ENCODE peak calls at places on chromosome 1, in nine cellular contexts. P is stomach; A is NCI-H1930; T is occipital lobe; K is KG1; Z is astrocyte of the spinal cord; V is naive thymus-derived CD8-positive, alpha-beta T cell; R is activated CD4-positive, alpha-beta T cell treated with anti-CD3 and anti-CD28 coated beads, Interleukin-2, amount 50 U/mL, for 1 hour; U is sciatic nerve. G is an unnamed sample.
A peak's percentile ranks its signal among the peaks of the same experiment; 100 is the strongest.

GRCh38 chr1:20063861-20064292 is 6.1 kb upstream of the PLA2G5 start:
- DNase-seq in V (no peak), T (no peak), U (no peak), A (no peak), R (no peak), K (no peak), P (no peak), Z (peak; percentile 80), G (no peak)

GRCh38 chr1:147605591-147605990 is 64.3 kb downstream of the BCL9 start:
- DNase-seq in P (no peak), U (no peak), Z (peak; percentile 46), R (no peak), V (no peak), T (no peak), K (no peak), A (no peak), G (no peak)

GRCh38 chr1:181073638-181074037 is 14.9 kb upstream of the IER5 start:
- DNase-seq in A (no peak), K (no peak), T (no peak), Z (peak; percentile 49), R (no peak), U (no peak), V (no peak), P (no peak), G (no peak)

GRCh38 chr1:13863701-13864100 is 163.7 kb downstream of the PRDM2 start:
- DNase-seq in R (no peak), P (no peak), A (no peak), V (no peak), U (no peak), T (no peak), K (no peak), Z (no peak), G (no peak)

GRCh38 chr1:195495720-195496635 is 1112.3 kb downstream of the KCNT2 start:
- DNase-seq in T (no peak), R (no peak), Z (no peak), U (no peak), K (no peak), A (no peak), P (no peak), V (no peak), G (no peak)

GRCh38 chr1:61110587-61110986 is 28.2 kb downstream of the NFIA start:
- DNase-seq in R (no peak), U (no peak), P (no peak), T (no peak), Z (no peak), V (no peak), K (no peak), A (no peak), G (no peak)

GRCh38 chr1:177013273-177013672 is 151.2 kb downstream of the ASTN1 start:
- DNase-seq in A (no peak), T (no peak), K (no peak), Z (no peak), R (no peak), P (no peak), V (no peak), U (no peak), G (no peak)

GRCh38 chr1:3352084-3352951 is 102.1 kb upstream of the ARHGEF16 start:
- DNase-seq in A (no peak), Z (peak; percentile 89), U (no peak), T (peak; percentile 19), P (no peak), V (no peak), R (no peak), K (no peak), G (no peak)

GRCh38 chr1:47738560-47739182 is 258.5 kb downstream of the TRABD2B start:
- DNase-seq in Z (peak; percentile 15), P (peak; percentile 56), V (no peak), U (peak; percentile 82), K (no peak), T (no peak), A (peak; percentile 9), R (no peak), G (no peak)

GRCh38 chr1:113812661-113813135 is 422 bp upstream of the RSBN1 start:
- DNase-seq in U (no peak), Z (no peak), V (no peak), R (no peak), A (no peak), P (no peak), T (no peak), K (no peak), G (no peak)

GRCh38 chr1:228091084-228091483 is 8.6 kb downstream of the ARF1 start:
- DNase-seq in R (no peak), A (no peak), T (no peak), V (no peak), K (no peak), Z (no peak), U (no peak), P (no peak), G (no peak)

GRCh38 chr1:196317535-196318522 is 290.4 kb downstream of the KCNT2 start:
- DNase-seq in U (no peak), V (no peak), Z (peak; percentile 48), T (no peak), R (no peak), A (no peak), P (no peak), K (no peak), G (no peak)

GRCh38 chr1:30697977-30698376 is 25.4 kb downstream of the MATN1 start:
- DNase-seq in R (no peak), Z (no peak), A (no peak), U (no peak), K (no peak), V (no peak), P (no peak), T (no peak), G (no peak)

GRCh38 chr1:2493691-2494322 is 17.7 kb downstream of the PLCH2 start:
- DNase-seq in U (no peak), V (peak; percentile 48), Z (no peak), A (no peak), T (peak; percentile 75), P (no peak), K (no peak), R (no peak), G (no peak)

GRCh38 chr1:910881-911721 is 12.6 kb upstream of the SAMD11 start:
- DNase-seq in V (no peak), R (no peak), A (no peak), U (no peak), K (no peak), Z (no peak), T (no peak), P (peak; percentile 64), G (no peak)

GRCh38 chr1:78672428-78672827 is 22.8 kb downstream of the IFI44 start:
- DNase-seq in Z (no peak), K (no peak), P (no peak), V (no peak), R (no peak), A (no peak), T (no peak), U (no peak), G (no peak)

GRCh38 chr1:92488832-92489231 is 2.1 kb upstream of the GFI1 start:
- DNase-seq in T (no peak), A (no peak), Z (no peak), U (no peak), K (no peak), V (no peak), R (no peak), P (no peak), G (no peak)

GRCh38 chr1:39061951-39062350 is 35.8 kb downstream of the NDUFS5 start:
- DNase-seq in U (no peak), P (no peak), R (no peak), V (no peak), Z (peak; percentile 22), A (no peak), K (no peak), T (no peak), G (no peak)

G was measured in iPS DF 6.9.